ENCODE peak calls at places on chromosome 18, in nine cellular contexts. One of them, this sample, is unnamed. For H3K4me1, the result is how much of the 10 kb centered on the place peaks cover.

GRCh38 chr18:22167471-22168151 is 1.8 kb upstream of the GATA6 start:
- DNase-seq in osteoblast: peak
- DNase-seq in testis: peak
- DNase-seq in Caco-2: no peak
- DNase-seq in pancreas: peak
- DNase-seq in mammary epithelial cell: no peak
- DNase-seq in mucosa of descending colon: peak
- DNase-seq in upper lobe of right lung: no peak
- DNase-seq in H1: peak
- DNase-seq in this sample: no peak

GRCh38 chr18:10300739-10301138 is 153.7 kb upstream of the APCDD1 start:
- DNase-seq in mammary epithelial cell: no peak
- DNase-seq in osteoblast: no peak
- DNase-seq in Caco-2: no peak
- DNase-seq in pancreas: no peak
- DNase-seq in mucosa of descending colon: no peak
- DNase-seq in upper lobe of right lung: no peak
- DNase-seq in H1: no peak
- DNase-seq in testis: no peak
- DNase-seq in this sample: no peak

GRCh38 chr18:32317651-32318050 is 127.8 kb downstream of the MEP1B start:
- DNase-seq in mucosa of descending colon: no peak
- DNase-seq in osteoblast: peak
- DNase-seq in H1: no peak
- DNase-seq in pancreas: no peak
- DNase-seq in Caco-2: no peak
- DNase-seq in upper lobe of right lung: no peak
- DNase-seq in testis: no peak
- DNase-seq in mammary epithelial cell: no peak
- DNase-seq in this sample: no peak

GRCh38 chr18:63590966-63591695 is 4.0 kb downstream of the SERPINB13 start:
- DNase-seq in pancreas: no peak
- DNase-seq in testis: no peak
- DNase-seq in osteoblast: no peak
- DNase-seq in mammary epithelial cell: no peak
- DNase-seq in mucosa of descending colon: no peak
- DNase-seq in Caco-2: no peak
- DNase-seq in upper lobe of right lung: no peak
- DNase-seq in H1: no peak
- DNase-seq in this sample: no peak

GRCh38 chr18:55381277-55381676 is 206.7 kb downstream of the TCF4 start:
- DNase-seq in mucosa of descending colon: no peak
- DNase-seq in upper lobe of right lung: no peak
- DNase-seq in mammary epithelial cell: peak
- DNase-seq in H1: no peak
- DNase-seq in testis: no peak
- DNase-seq in Caco-2: no peak
- DNase-seq in osteoblast: no peak
- DNase-seq in pancreas: no peak
- DNase-seq in this sample: no peak

GRCh38 chr18:67705748-67706147 is 189.2 kb upstream of the DSEL start:
- DNase-seq in H1: no peak
- DNase-seq in Caco-2: no peak
- DNase-seq in upper lobe of right lung: no peak
- DNase-seq in osteoblast: no peak
- DNase-seq in testis: no peak
- DNase-seq in mammary epithelial cell: no peak
- DNase-seq in pancreas: no peak
- DNase-seq in mucosa of descending colon: no peak
- DNase-seq in this sample: no peak

GRCh38 chr18:61448316-61448715 is 115.1 kb downstream of the CDH20 start:
- DNase-seq in pancreas: no peak
- DNase-seq in mucosa of descending colon: no peak
- DNase-seq in Caco-2: no peak
- DNase-seq in osteoblast: no peak
- DNase-seq in mammary epithelial cell: no peak
- DNase-seq in upper lobe of right lung: no peak
- DNase-seq in H1: no peak
- DNase-seq in testis: no peak
- DNase-seq in this sample: no peak

GRCh38 chr18:59021500-59021899 is 118.2 kb upstream of the SEC11C start:
- DNase-seq in H1: no peak
- DNase-seq in Caco-2: no peak
- DNase-seq in mucosa of descending colon: no peak
- DNase-seq in pancreas: no peak
- DNase-seq in upper lobe of right lung: no peak
- DNase-seq in mammary epithelial cell: no peak
- DNase-seq in osteoblast: no peak
- DNase-seq in testis: no peak
- DNase-seq in this sample: no peak

GRCh38 chr18:49343179-49343578 is 117.3 kb downstream of the DYM start:
- DNase-seq in testis: no peak
- DNase-seq in upper lobe of right lung: no peak
- DNase-seq in pancreas: no peak
- DNase-seq in mucosa of descending colon: no peak
- DNase-seq in osteoblast: no peak
- DNase-seq in mammary epithelial cell: no peak
- DNase-seq in Caco-2: no peak
- DNase-seq in H1: no peak
- DNase-seq in this sample: no peak

GRCh38 chr18:40877096-40877495 is 1077.9 kb upstream of the PIK3C3 start:
- DNase-seq in testis: no peak
- DNase-seq in H1: no peak
- DNase-seq in upper lobe of right lung: no peak
- DNase-seq in mammary epithelial cell: peak
- DNase-seq in pancreas: no peak
- DNase-seq in Caco-2: no peak
- DNase-seq in osteoblast: no peak
- DNase-seq in mucosa of descending colon: no peak
- DNase-seq in this sample: no peak

GRCh38 chr18:34039194-34039593 is 185.5 kb downstream of the NOL4 start:
- DNase-seq in mammary epithelial cell: no peak
- DNase-seq in upper lobe of right lung: no peak
- DNase-seq in pancreas: no peak
- DNase-seq in mucosa of descending colon: no peak
- DNase-seq in Caco-2: no peak
- DNase-seq in H1: no peak
- DNase-seq in osteoblast: no peak
- DNase-seq in testis: no peak
- DNase-seq in this sample: no peak

GRCh38 chr18:63175264-63175663 is 144.3 kb downstream of the BCL2 start:
- DNase-seq in mucosa of descending colon: no peak
- DNase-seq in Caco-2: no peak
- DNase-seq in testis: no peak
- DNase-seq in pancreas: no peak
- DNase-seq in osteoblast: no peak
- DNase-seq in mammary epithelial cell: no peak
- DNase-seq in upper lobe of right lung: no peak
- DNase-seq in H1: no peak
- DNase-seq in this sample: no peak

GRCh38 chr18:36519358-36519757 is 221.8 kb downstream of the FHOD3 start:
- DNase-seq in osteoblast: peak
- DNase-seq in H1: peak
- DNase-seq in pancreas: no peak
- DNase-seq in testis: no peak
- DNase-seq in Caco-2: no peak
- DNase-seq in mucosa of descending colon: no peak
- DNase-seq in upper lobe of right lung: no peak
- DNase-seq in mammary epithelial cell: no peak
- DNase-seq in this sample: no peak

GRCh38 chr18:11219571-11219970 is 70.2 kb upstream of the PIEZO2 start:
- DNase-seq in pancreas: no peak
- DNase-seq in mucosa of descending colon: no peak
- DNase-seq in H1: no peak
- DNase-seq in mammary epithelial cell: no peak
- DNase-seq in osteoblast: no peak
- DNase-seq in testis: no peak
- DNase-seq in Caco-2: no peak
- DNase-seq in upper lobe of right lung: no peak
- DNase-seq in this sample: no peak

GRCh38 chr18:63293930-63294329 is 25.6 kb downstream of the BCL2 start:
- DNase-seq in pancreas: no peak
- DNase-seq in mammary epithelial cell: no peak
- DNase-seq in testis: no peak
- DNase-seq in Caco-2: no peak
- DNase-seq in upper lobe of right lung: no peak
- DNase-seq in mucosa of descending colon: no peak
- DNase-seq in H1: no peak
- DNase-seq in osteoblast: no peak
- DNase-seq in this sample: no peak

GRCh38 chr18:12750708-12751502 is 48.1 kb downstream of the PSMG2 start:
- DNase-seq in osteoblast: peak
- DNase-seq in mucosa of descending colon: no peak
- DNase-seq in mammary epithelial cell: no peak
- DNase-seq in pancreas: no peak
- DNase-seq in upper lobe of right lung: no peak
- DNase-seq in Caco-2: no peak
- DNase-seq in testis: no peak
- DNase-seq in H1: no peak
- DNase-seq in this sample: peak

GRCh38 chr18:12754511-12754910 is 51.7 kb downstream of the PSMG2 start:
- DNase-seq in pancreas: no peak
- DNase-seq in H1: no peak
- DNase-seq in osteoblast: no peak
- DNase-seq in upper lobe of right lung: no peak
- DNase-seq in mucosa of descending colon: no peak
- DNase-seq in mammary epithelial cell: no peak
- DNase-seq in Caco-2: no peak
- DNase-seq in testis: no peak
- DNase-seq in this sample: no peak

GRCh38 chr18:12750076-12750707 is 47.4 kb downstream of the PSMG2 start:
- DNase-seq in testis: no peak
- DNase-seq in upper lobe of right lung: no peak
- DNase-seq in mucosa of descending colon: peak
- DNase-seq in pancreas: no peak
- DNase-seq in osteoblast: peak
- DNase-seq in mammary epithelial cell: peak
- DNase-seq in H1: no peak
- DNase-seq in Caco-2: no peak
- DNase-seq in this sample: no peak

GRCh38 chr18:12751503-12751884 is 48.7 kb downstream of the PSMG2 start:
- DNase-seq in upper lobe of right lung: no peak
- DNase-seq in H1: no peak
- DNase-seq in pancreas: no peak
- DNase-seq in mammary epithelial cell: no peak
- DNase-seq in testis: no peak
- DNase-seq in Caco-2: no peak
- DNase-seq in osteoblast: no peak
- DNase-seq in mucosa of descending colon: no peak
- DNase-seq in this sample: no peak

DNA sequence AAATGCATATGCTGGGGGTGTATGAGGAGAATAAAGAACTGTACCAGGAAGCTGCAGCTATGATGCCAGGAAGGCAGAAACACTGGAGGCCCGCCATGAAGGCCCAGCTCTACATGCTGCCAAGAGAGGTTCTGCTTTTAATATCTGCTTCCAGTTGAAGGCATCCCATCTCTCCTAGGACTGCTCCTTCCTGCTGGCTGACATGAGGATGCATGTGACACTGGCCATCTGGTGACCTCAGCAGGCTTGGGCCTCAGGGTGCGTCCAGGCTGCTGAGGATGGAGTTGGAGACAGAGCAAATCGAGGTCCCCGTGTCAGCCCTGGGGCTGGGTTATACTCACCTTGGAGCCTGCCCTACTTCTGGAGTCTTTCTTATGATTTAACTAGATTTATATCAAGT is 49.0 kb downstream of the PSMG2 start:
- DNase-seq in osteoblast: no peak
- DNase-seq in mucosa of descending colon: no peak
- DNase-seq in H1: no peak
- DNase-seq in upper lobe of right lung: no peak
- DNase-seq in testis: no peak
- DNase-seq in mammary epithelial cell: no peak
- DNase-seq in Caco-2: no peak
- DNase-seq in pancreas: no peak
- DNase-seq in this sample: no peak
- TF ChIP-seq CTCF in osteoblast: no peak
- TF ChIP-seq CTCF in mucosa of descending colon: no peak
- TF ChIP-seq CTCF in H1: no peak
- TF ChIP-seq CTCF in upper lobe of right lung: no peak
- TF ChIP-seq CTCF in testis: no peak
- TF ChIP-seq CTCF in mammary epithelial cell: no peak
- TF ChIP-seq CTCF in Caco-2: no peak
- TF ChIP-seq CTCF in pancreas: no peak
- TF ChIP-seq CTCF in this sample: no peak

DNA sequence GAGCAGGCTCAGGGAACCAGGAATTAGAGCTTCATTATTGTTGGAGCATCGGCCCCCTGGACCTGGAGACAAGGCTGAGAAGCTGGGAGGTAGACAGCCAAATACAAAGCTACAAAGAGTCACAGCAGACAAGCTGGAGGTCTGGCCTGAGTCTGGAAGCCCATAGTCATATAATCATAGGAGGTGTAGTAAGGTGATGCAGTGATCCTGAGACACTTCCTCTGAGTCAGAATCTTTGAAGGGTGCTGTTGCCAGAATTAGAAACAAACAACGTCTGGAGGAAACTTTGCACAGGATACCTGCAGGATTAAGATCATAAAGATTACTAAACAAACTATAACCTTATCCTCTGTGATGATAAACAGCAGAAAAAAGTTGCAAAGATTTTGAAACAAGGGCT is 213.8 kb downstream of the DSC3 start:
- DNase-seq in H1: no peak
- DNase-seq in mucosa of descending colon: no peak
- DNase-seq in mammary epithelial cell: peak
- DNase-seq in testis: no peak
- DNase-seq in osteoblast: no peak
- DNase-seq in Caco-2: no peak
- DNase-seq in upper lobe of right lung: no peak
- DNase-seq in pancreas: no peak
- DNase-seq in this sample: no peak
- H3K4me1 ChIP-seq in H1: under half
- H3K4me1 ChIP-seq in mucosa of descending colon: under half
- H3K4me1 ChIP-seq in mammary epithelial cell: under half
- H3K4me1 ChIP-seq in testis: under half
- H3K4me1 ChIP-seq in osteoblast: under half
- H3K4me1 ChIP-seq in Caco-2: under half
- H3K4me1 ChIP-seq in upper lobe of right lung: under half
- H3K4me1 ChIP-seq in pancreas: under half
- H3K4me1 ChIP-seq in this sample: under half

DNA sequence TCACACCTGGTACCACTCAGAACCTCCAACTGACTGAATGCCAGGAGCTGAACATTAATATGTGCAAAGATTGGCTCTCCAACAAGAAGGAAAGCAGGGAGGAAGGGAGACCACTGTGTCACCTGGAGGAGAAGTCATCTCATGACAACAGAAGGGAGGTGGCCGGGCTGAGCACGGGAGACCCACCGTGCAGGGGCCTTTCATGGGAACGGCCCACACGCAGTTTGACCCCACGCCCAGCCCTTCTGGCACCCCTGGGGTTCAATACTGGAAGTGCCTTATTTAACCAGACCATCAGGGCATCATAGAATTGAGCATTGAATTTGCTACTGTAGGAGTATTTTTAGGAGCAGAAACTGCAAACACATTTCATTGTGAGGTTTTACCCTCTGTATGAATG is 131.9 kb downstream of the NFATC1 start:
- DNase-seq in H1: no peak
- DNase-seq in Caco-2: no peak
- DNase-seq in pancreas: no peak
- DNase-seq in mammary epithelial cell: no peak
- DNase-seq in upper lobe of right lung: peak
- DNase-seq in mucosa of descending colon: no peak
- DNase-seq in testis: no peak
- DNase-seq in osteoblast: no peak
- DNase-seq in this sample: peak
- TF ChIP-seq CTCF in H1: no peak
- TF ChIP-seq CTCF in Caco-2: no peak
- TF ChIP-seq CTCF in pancreas: no peak
- TF ChIP-seq CTCF in mammary epithelial cell: no peak
- TF ChIP-seq CTCF in upper lobe of right lung: no peak
- TF ChIP-seq CTCF in mucosa of descending colon: no peak
- TF ChIP-seq CTCF in testis: no peak
- TF ChIP-seq CTCF in osteoblast: no peak
- TF ChIP-seq CTCF in this sample: no peak

GRCh38 chr18:13464432-13465125 is 246.0 kb downstream of the LDLRAD4 start:
- DNase-seq in testis: no peak
- DNase-seq in H1: no peak
- DNase-seq in osteoblast: peak
- DNase-seq in upper lobe of right lung: peak
- DNase-seq in Caco-2: no peak
- DNase-seq in mucosa of descending colon: peak
- DNase-seq in pancreas: no peak
- DNase-seq in mammary epithelial cell: no peak
- DNase-seq in this sample: no peak
- H3K4me1 ChIP-seq in testis: under half
- H3K4me1 ChIP-seq in H1: under half
- H3K4me1 ChIP-seq in osteoblast: under half
- H3K4me1 ChIP-seq in upper lobe of right lung: under half
- H3K4me1 ChIP-seq in Caco-2: under half
- H3K4me1 ChIP-seq in mucosa of descending colon: under half
- H3K4me1 ChIP-seq in pancreas: under half
- H3K4me1 ChIP-seq in mammary epithelial cell: under half
- H3K4me1 ChIP-seq in this sample: under half

This sample was measured in kidney.